ENCODE peak calls at places on chromosomes 16 and 17, in four cellular contexts. J is H1, D is K562, O is HepG2. G is an unnamed sample.

GRCh38 chr16:89193021-89193575 is 7.2 kb downstream of the SLC22A31 start:
- DNase-seq in J (peak; percentile 84), O (peak; percentile 70), D (peak; percentile 96), G (no peak)

GRCh38 chr17:82235775-82236141 is 6.9 kb downstream of the SLC16A3 start:
- DNase-seq in J (no peak), D (no peak), O (no peak), G (no peak)

GRCh38 chr17:79941088-79942010 is 94.3 kb downstream of the TBC1D16 start:
- DNase-seq in D (no peak), O (no peak), J (no peak), G (no peak)

GRCh38 chr16:87881327-87882200 is 12.3 kb upstream of the SLC7A5 start:
- DNase-seq in O (no peak), J (no peak), D (no peak), G (no peak)

GRCh38 chr16:12377497-12377896 is 401.0 kb downstream of the SNX29 start:
- DNase-seq in J (no peak), O (peak; percentile 31), D (no peak), G (no peak)

GRCh38 chr17:41391535-41391934 is 5.9 kb downstream of the KRT31 start:
- DNase-seq in O (no peak), D (no peak), J (no peak), G (no peak)

GRCh38 chr17:31391496-31391949 is at the start of gene RAB11FIP4:
- DNase-seq in O (no peak), D (peak; percentile 55), J (peak; percentile 52), G (no peak)

GRCh38 chr17:17613708-17614114 is 22.2 kb upstream of the PEMT start:
- DNase-seq in O (peak; percentile 63), J (peak; percentile 78), D (peak; percentile 46), G (no peak)

GRCh38 chr17:78924481-78925151 is 571 bp downstream of the TIMP2 start:
- DNase-seq in O (no peak), J (peak; percentile 58), D (no peak), G (no peak)

GRCh38 chr16:62794724-62795123 is 758.5 kb upstream of the CDH8 start:
- DNase-seq in D (no peak), J (no peak), O (no peak), G (no peak)

GRCh38 chr17:7147772-7148171 is 31.4 kb downstream of the ASGR1 start:
- DNase-seq in J (no peak), D (no peak), O (peak; percentile 52), G (no peak)

GRCh38 chr17:81329279-81329926 is 34.3 kb upstream of the SLC38A10 start:
- DNase-seq in D (peak; percentile 63), J (peak; percentile 78), O (peak; percentile 79), G (no peak)

GRCh38 chr17:81254955-81255717 is 16.0 kb downstream of the NDUFAF8 start:
- DNase-seq in O (peak; percentile 45), J (peak; percentile 68), D (peak; percentile 45), G (no peak)

GRCh38 chr17:40499551-40500189 is 1.8 kb downstream of the TNS4 start:
- DNase-seq in O (peak; percentile 84), D (no peak), J (peak; percentile 89), G (no peak)

GRCh38 chr17:45261577-45262515 is at the start of gene SPATA32:
- DNase-seq in O (no peak), J (peak; percentile 83), D (no peak), G (no peak)

GRCh38 chr17:33072421-33073175 is 81.0 kb downstream of the SPACA3 start:
- DNase-seq in J (no peak), D (no peak), O (no peak), G (no peak)

GRCh38 chr17:6755731-6756184 is at the start of gene XAF1:
- DNase-seq in O (no peak), J (no peak), D (no peak), G (peak; percentile 40)

GRCh38 chr17:73394523-73395450 is 83.0 kb upstream of the CDC42EP4 start:
- DNase-seq in O (no peak), J (no peak), D (no peak), G (no peak)

GRCh38 chr16:49491736-49492089 is 118.1 kb downstream of the C16orf78 start:
- DNase-seq in O (no peak), J (no peak), D (no peak), G (no peak)

GRCh38 chr17:1715803-1716075 is 5.6 kb upstream of the TLCD2 start:
- DNase-seq in O (no peak), D (no peak), J (no peak), G (no peak)

GRCh38 chr17:60164697-60165096 is 14.9 kb downstream of the CA4 start:
- DNase-seq in J (no peak), O (no peak), D (no peak), G (no peak)

GRCh38 chr16:4924593-4925378 is 12.2 kb downstream of the PPL start:
- DNase-seq in J (no peak), O (peak; percentile 84), D (no peak), G (no peak)

GRCh38 chr17:42779942-42780815 is at the start of gene WNK4:
- DNase-seq in J (peak; percentile 73), D (peak; percentile 98), O (peak; percentile 98), G (no peak)
- TF ChIP-seq HDAC6 in J (no peak), D (no peak), O (no peak), G (no peak)

GRCh38 chr16:69089091-69089912 is 16.2 kb upstream of the HAS3 start:
- DNase-seq in O (peak; percentile 72), J (no peak), D (peak; percentile 43), G (peak; percentile 21)
- TF ChIP-seq HDAC6 in O (no peak), J (no peak), D (no peak), G (no peak)

DNA sequence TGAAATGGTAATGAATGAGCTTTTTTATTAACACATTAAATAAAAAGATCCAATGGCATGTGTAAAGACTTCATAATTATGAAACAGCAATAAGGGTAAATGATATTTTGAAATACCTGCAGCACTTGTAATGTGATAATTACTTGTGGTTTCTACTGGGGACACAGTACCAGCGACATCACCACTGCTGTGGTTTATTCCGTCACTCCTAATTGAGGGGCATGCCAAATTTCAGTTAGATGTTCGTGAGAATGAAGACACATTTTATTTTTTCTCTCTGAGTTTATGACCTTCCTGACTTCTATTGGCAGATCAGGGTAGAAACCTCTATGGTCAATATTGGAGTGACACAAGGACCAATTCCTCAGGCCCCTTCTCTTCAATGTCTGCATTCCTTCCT is 131.9 kb upstream of the XYLT1 start:
- DNase-seq in D (no peak), J (no peak), O (no peak), G (no peak)
- TF ChIP-seq HDAC6 in D (no peak), J (no peak), O (no peak), G (no peak)

GRCh38 chr17:77581480-77581879 is 377.0 kb upstream of the TNRC6C start:
- DNase-seq in D (no peak), O (no peak), J (no peak), G (no peak)
- TF ChIP-seq HDAC6 in D (no peak), O (no peak), J (no peak), G (no peak)

G was measured in GM12878.